ENCODE peak calls at places on chromosomes 1 and 21, in six cellular contexts. Y, I, K, R, U and N are unnamed samples. For H3K4me1, the result is how much of the 10 kb centered on the place peaks cover.

GRCh38 chr21:42539931-42540343 is 26.3 kb downstream of the SLC37A1 start:
- DNase-seq in K (no peak), U (no peak), I (no peak), Y (peak), R (no peak), N (no peak)

GRCh38 chr21:43985690-43986251 is 26.3 kb upstream of the TRAPPC10 start:
- DNase-seq in U (no peak), K (no peak), I (no peak), Y (no peak), R (peak), N (no peak)

GRCh38 chr1:223269006-223269405 is 95.0 kb downstream of the SUSD4 start:
- DNase-seq in I (no peak), R (no peak), K (no peak), Y (no peak), U (no peak), N (no peak)

GRCh38 chr1:203328714-203329122 is 22.2 kb downstream of the FMOD start:
- DNase-seq in R (no peak), U (no peak), Y (no peak), I (peak), K (peak), N (no peak)

GRCh38 chr1:9630331-9631081 is 21.0 kb upstream of the PIK3CD start:
- DNase-seq in K (no peak), U (no peak), Y (no peak), I (no peak), R (no peak), N (no peak)

GRCh38 chr1:119873166-119874025 is 22.9 kb downstream of the ADAM30 start:
- DNase-seq in I (no peak), K (no peak), Y (no peak), U (no peak), R (peak), N (no peak)

GRCh38 chr1:214362188-214362882 is 81.4 kb downstream of the SMYD2 start:
- DNase-seq in R (peak), K (no peak), U (no peak), Y (no peak), I (no peak), N (no peak)

GRCh38 chr21:45550552-45551210 is 8.4 kb upstream of the SLC19A1 start:
- DNase-seq in U (peak), K (no peak), I (peak), R (peak), Y (peak), N (peak)

GRCh38 chr1:182410620-182411273 is 10.3 kb upstream of the TEDDM1 start:
- DNase-seq in U (no peak), K (no peak), Y (no peak), R (peak), I (no peak), N (no peak)

GRCh38 chr1:111628153-111628552 is 8.6 kb downstream of the RAP1A start:
- DNase-seq in Y (no peak), R (peak), K (no peak), U (no peak), I (no peak), N (no peak)

GRCh38 chr21:33848252-33848953 is 67.2 kb downstream of the ATP5PO start:
- DNase-seq in Y (peak), R (no peak), U (no peak), K (no peak), I (no peak), N (no peak)

GRCh38 chr1:85494074-85494956 is 29.4 kb upstream of the DDAH1 start:
- DNase-seq in I (no peak), R (no peak), U (no peak), K (no peak), Y (no peak), N (no peak)

GRCh38 chr21:33036430-33037162 is 10.9 kb downstream of the OLIG2 start:
- DNase-seq in R (peak), K (no peak), I (no peak), Y (no peak), U (peak), N (no peak)

GRCh38 chr1:37792943-37793686 is 532 bp upstream of the MANEAL start:
- DNase-seq in U (no peak), K (no peak), Y (no peak), I (peak), R (no peak), N (no peak)

GRCh38 chr1:111750856-111751255 is 4.8 kb upstream of the DDX20 start:
- DNase-seq in U (no peak), Y (no peak), K (no peak), R (no peak), I (no peak), N (no peak)

GRCh38 chr1:185739967-185740366 is 5.8 kb downstream of the HMCN1 start:
- DNase-seq in K (no peak), U (no peak), R (no peak), I (no peak), Y (no peak), N (no peak)

GRCh38 chr1:47189844-47190562 is at the start of gene PDZK1IP1:
- DNase-seq in K (peak), Y (no peak), R (peak), I (peak), U (peak), N (no peak)

GRCh38 chr1:1880617-1881312 is 10.1 kb downstream of the GNB1 start:
- DNase-seq in U (no peak), K (no peak), R (no peak), Y (no peak), I (no peak), N (no peak)

GRCh38 chr1:213014642-213015041 is 1.0 kb downstream of the ANGEL2 start:
- DNase-seq in K (peak), I (no peak), R (peak), Y (no peak), U (no peak), N (no peak)

GRCh38 chr1:32454726-32455125 is 10.1 kb upstream of the ZBTB8B start:
- DNase-seq in K (no peak), Y (no peak), I (no peak), U (peak), R (peak), N (no peak)

GRCh38 chr1:30087465-30087864 is 635.9 kb downstream of the MATN1 start:
- DNase-seq in K (peak), R (no peak), U (no peak), Y (no peak), I (no peak), N (no peak)

GRCh38 chr1:2019162-2019542 is at the start of gene GABRD:
- DNase-seq in U (no peak), I (no peak), K (no peak), Y (no peak), R (peak), N (no peak)

GRCh38 chr1:2927393-2927792 is 93.9 kb upstream of the ACTRT2 start:
- DNase-seq in R (no peak), Y (no peak), K (no peak), I (no peak), U (no peak), N (no peak)

GRCh38 chr1:153470707-153471106 is 10.3 kb upstream of the S100A7 start:
- DNase-seq in Y (no peak), K (no peak), I (no peak), R (peak), U (no peak), N (no peak)

GRCh38 chr1:157390646-157391045 is 161.7 kb downstream of the FCRL5 start:
- DNase-seq in U (no peak), Y (no peak), R (peak), I (no peak), K (no peak), N (no peak)

GRCh38 chr1:208864366-208864965 is 620.3 kb upstream of the PLXNA2 start:
- DNase-seq in Y (no peak), R (no peak), U (no peak), K (no peak), I (no peak), N (no peak)

GRCh38 chr21:43262427-43262826 is 93.6 kb downstream of the CRYAA start:
- DNase-seq in Y (peak), K (no peak), R (no peak), U (peak), I (no peak), N (no peak)

GRCh38 chr1:21020151-21020550 is 156.5 kb downstream of the EIF4G3 start:
- DNase-seq in I (no peak), K (no peak), U (no peak), Y (no peak), R (no peak), N (no peak)

GRCh38 chr1:11802616-11802972 is 3.2 kb downstream of the MTHFR start:
- DNase-seq in U (no peak), R (no peak), I (no peak), K (no peak), Y (no peak), N (no peak)

DNA sequence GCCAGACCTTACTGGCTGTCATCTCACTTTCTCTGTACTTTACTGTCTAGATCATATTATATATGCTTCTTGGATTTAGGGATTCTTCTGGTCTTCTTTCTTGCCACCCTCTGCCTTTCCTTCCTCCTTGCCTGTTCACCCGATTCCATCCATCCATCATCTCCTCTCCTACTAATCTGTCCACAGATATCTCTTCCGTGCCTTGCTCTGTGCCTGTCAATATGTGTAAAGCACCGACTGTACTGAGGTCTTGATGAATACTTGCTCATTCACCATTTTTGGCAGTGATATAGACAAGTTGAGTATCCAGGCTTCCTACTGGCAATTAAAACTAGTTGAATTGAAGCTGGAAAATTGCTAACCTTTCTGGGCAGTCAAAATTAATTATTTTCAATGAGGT is 8.1 kb downstream of the FMN2 start:
- DNase-seq in I (no peak), K (no peak), R (no peak), U (no peak), Y (no peak), N (no peak)
- H3K4me3 ChIP-seq in I (no peak), K (no peak), R (no peak), U (no peak), Y (no peak), N (no peak)

DNA sequence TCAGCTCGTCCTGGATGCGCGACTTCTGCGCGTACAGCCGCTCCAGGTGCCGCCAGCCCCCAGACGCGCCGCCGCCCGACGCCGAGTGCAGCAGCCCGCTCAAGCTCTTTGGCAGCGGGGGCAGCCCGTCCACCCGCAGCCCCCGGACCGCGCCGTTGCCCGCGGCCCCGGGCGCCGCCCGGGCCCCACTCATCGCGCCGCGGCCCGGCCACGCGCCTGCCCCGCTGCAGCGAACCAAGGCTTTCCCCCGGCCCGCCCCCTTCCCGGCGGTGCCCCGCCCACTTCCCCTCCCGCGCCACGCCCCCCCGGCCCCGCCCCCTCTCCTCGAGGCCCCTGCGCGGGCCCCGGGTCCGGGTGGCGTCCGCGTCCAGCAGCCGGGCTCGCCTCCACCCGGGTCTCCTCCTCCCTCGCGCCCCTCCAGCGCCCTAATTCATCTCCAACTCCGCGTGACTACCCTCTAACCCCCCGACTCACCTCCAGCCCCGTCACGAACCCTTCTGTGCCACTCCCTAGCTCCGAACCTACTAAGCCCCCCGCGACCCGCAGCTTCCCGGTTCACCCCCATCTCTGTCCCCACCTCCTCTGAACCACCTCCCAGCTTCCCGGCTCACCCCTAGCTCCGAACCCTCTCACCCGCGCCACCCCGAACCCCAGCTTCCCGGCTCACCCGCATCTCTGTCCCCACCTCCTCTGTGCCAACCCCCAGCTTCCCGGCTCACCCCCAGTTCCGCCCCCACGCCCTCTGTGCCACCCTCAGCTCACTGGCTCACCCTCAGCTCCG is at the start of gene FAM89A:
- DNase-seq in K (peak), R (peak), Y (peak), U (peak), I (peak), N (peak)
- H3K27ac ChIP-seq in K (peak), R (no peak), Y (peak), U (peak), I (no peak), N (peak)

GRCh38 chr1:41362357-41362721 is 1.1 kb downstream of the FOXO6 start:
- DNase-seq in I (peak), Y (no peak), K (no peak), U (no peak), R (no peak), N (peak)
- H3K4me1 ChIP-seq in I (under half), Y (under half), K (under half), U (half or more), R (half or more), N (under half)

GRCh38 chr1:53025034-53025777 is 36.8 kb upstream of the PODN start:
- DNase-seq in I (no peak), K (peak), U (peak), Y (no peak), R (peak), N (no peak)
- H3K4me3 ChIP-seq in I (no peak), K (no peak), U (no peak), Y (no peak), R (no peak), N (no peak)

GRCh38 chr1:23728997-23729390 is 14.3 kb upstream of the ELOA start:
- DNase-seq in U (no peak), I (no peak), R (no peak), K (no peak), Y (no peak), N (no peak)
- H3K27ac ChIP-seq in U (no peak), I (peak), R (no peak), K (no peak), Y (no peak), N (no peak)

GRCh38 chr1:43545686-43546387 is 15.2 kb downstream of the PTPRF start:
- DNase-seq in U (no peak), K (peak), R (peak), I (peak), Y (no peak), N (no peak)
- H3K4me1 ChIP-seq in U (under half), K (half or more), R (under half), I (half or more), Y (under half), N (under half)

GRCh38 chr21:39232926-39233325 is 49.7 kb upstream of the PSMG1 start:
- DNase-seq in K (no peak), R (peak), U (no peak), Y (no peak), I (no peak), N (no peak)
- H3K4me3 ChIP-seq in K (no peak), R (no peak), U (no peak), Y (no peak), I (no peak), N (no peak)

GRCh38 chr1:66313446-66313845 is 220.5 kb upstream of the SGIP1 start:
- DNase-seq in K (no peak), I (no peak), Y (no peak), U (no peak), R (peak), N (no peak)
- H3K27ac ChIP-seq in K (no peak), I (no peak), Y (no peak), U (no peak), R (no peak), N (no peak)

GRCh38 chr1:207812778-207813512 is 61.1 kb downstream of the CD46 start:
- DNase-seq in U (no peak), I (no peak), K (no peak), Y (no peak), R (no peak), N (no peak)
- H3K4me1 ChIP-seq in U (half or more), I (half or more), K (under half), Y (half or more), R (under half), N (under half)